ENCODE peak calls at places on chromosomes 5 and 9, in eight cellular contexts. One of them, this sample, is unnamed.

GRCh38 chr5:72988769-72989168 is 32.9 kb downstream of the FCHO2 start:
- DNase-seq in HFF-Myc: no peak
- DNase-seq in activated CD8-positive, alpha-beta memory T cell treated with anti-CD3 and anti-CD28 coated beads for 48 hours: no peak
- DNase-seq in Kasumi-1: no peak
- DNase-seq in endodermal cell: no peak
- DNase-seq in amygdala: no peak
- DNase-seq in bronchial epithelial cell: no peak
- DNase-seq in iris pigment epithelial cell: peak; percentile 29
- DNase-seq in this sample: no peak

GRCh38 chr5:126280343-126280742 is 142.9 kb upstream of the GRAMD2B start:
- DNase-seq in HFF-Myc: no peak
- DNase-seq in activated CD8-positive, alpha-beta memory T cell treated with anti-CD3 and anti-CD28 coated beads for 48 hours: no peak
- DNase-seq in Kasumi-1: no peak
- DNase-seq in endodermal cell: no peak
- DNase-seq in amygdala: no peak
- DNase-seq in bronchial epithelial cell: no peak
- DNase-seq in iris pigment epithelial cell: no peak
- DNase-seq in this sample: no peak

GRCh38 chr5:58674070-58674469 is 91.2 kb downstream of the RAB3C start:
- DNase-seq in HFF-Myc: no peak
- DNase-seq in activated CD8-positive, alpha-beta memory T cell treated with anti-CD3 and anti-CD28 coated beads for 48 hours: no peak
- DNase-seq in Kasumi-1: no peak
- DNase-seq in endodermal cell: no peak
- DNase-seq in amygdala: no peak
- DNase-seq in bronchial epithelial cell: peak; percentile 60
- DNase-seq in iris pigment epithelial cell: no peak
- DNase-seq in this sample: no peak

GRCh38 chr5:41503321-41503720 is 7.1 kb downstream of the PLCXD3 start:
- DNase-seq in HFF-Myc: no peak
- DNase-seq in activated CD8-positive, alpha-beta memory T cell treated with anti-CD3 and anti-CD28 coated beads for 48 hours: no peak
- DNase-seq in Kasumi-1: no peak
- DNase-seq in endodermal cell: no peak
- DNase-seq in amygdala: no peak
- DNase-seq in bronchial epithelial cell: no peak
- DNase-seq in iris pigment epithelial cell: no peak
- DNase-seq in this sample: no peak

GRCh38 chr5:16934123-16934522 is 2.0 kb downstream of the MYO10 start:
- DNase-seq in HFF-Myc: no peak
- DNase-seq in activated CD8-positive, alpha-beta memory T cell treated with anti-CD3 and anti-CD28 coated beads for 48 hours: no peak
- DNase-seq in Kasumi-1: peak; percentile 69
- DNase-seq in endodermal cell: peak; percentile 94
- DNase-seq in amygdala: no peak
- DNase-seq in bronchial epithelial cell: peak; percentile 62
- DNase-seq in iris pigment epithelial cell: peak; percentile 78
- DNase-seq in this sample: peak; percentile 86

GRCh38 chr5:102077920-102078319 is 218.2 kb downstream of the SLCO4C1 start:
- DNase-seq in HFF-Myc: no peak
- DNase-seq in activated CD8-positive, alpha-beta memory T cell treated with anti-CD3 and anti-CD28 coated beads for 48 hours: no peak
- DNase-seq in Kasumi-1: no peak
- DNase-seq in endodermal cell: no peak
- DNase-seq in amygdala: no peak
- DNase-seq in bronchial epithelial cell: no peak
- DNase-seq in iris pigment epithelial cell: no peak
- DNase-seq in this sample: no peak

GRCh38 chr9:33480976-33481375 is 7.3 kb upstream of the NOL6 start:
- DNase-seq in HFF-Myc: no peak
- DNase-seq in activated CD8-positive, alpha-beta memory T cell treated with anti-CD3 and anti-CD28 coated beads for 48 hours: no peak
- DNase-seq in Kasumi-1: no peak
- DNase-seq in endodermal cell: no peak
- DNase-seq in amygdala: no peak
- DNase-seq in bronchial epithelial cell: no peak
- DNase-seq in iris pigment epithelial cell: no peak
- DNase-seq in this sample: no peak

GRCh38 chr9:19113964-19114679 is 11.4 kb upstream of the HAUS6 start:
- DNase-seq in HFF-Myc: no peak
- DNase-seq in activated CD8-positive, alpha-beta memory T cell treated with anti-CD3 and anti-CD28 coated beads for 48 hours: no peak
- DNase-seq in Kasumi-1: no peak
- DNase-seq in endodermal cell: no peak
- DNase-seq in amygdala: no peak
- DNase-seq in bronchial epithelial cell: no peak
- DNase-seq in iris pigment epithelial cell: peak; percentile 42
- DNase-seq in this sample: no peak

GRCh38 chr9:115362101-115362500 is 244.1 kb upstream of the TNC start:
- DNase-seq in HFF-Myc: no peak
- DNase-seq in activated CD8-positive, alpha-beta memory T cell treated with anti-CD3 and anti-CD28 coated beads for 48 hours: no peak
- DNase-seq in Kasumi-1: no peak
- DNase-seq in endodermal cell: no peak
- DNase-seq in amygdala: no peak
- DNase-seq in bronchial epithelial cell: no peak
- DNase-seq in iris pigment epithelial cell: no peak
- DNase-seq in this sample: no peak

GRCh38 chr5:76582252-76583162 is 40.7 kb downstream of the F2RL2 start:
- DNase-seq in HFF-Myc: no peak
- DNase-seq in activated CD8-positive, alpha-beta memory T cell treated with anti-CD3 and anti-CD28 coated beads for 48 hours: no peak
- DNase-seq in Kasumi-1: peak; percentile 31
- DNase-seq in endodermal cell: no peak
- DNase-seq in amygdala: no peak
- DNase-seq in bronchial epithelial cell: peak; percentile 55
- DNase-seq in iris pigment epithelial cell: peak; percentile 72
- DNase-seq in this sample: no peak

GRCh38 chr5:142319105-142319504 is 5.7 kb downstream of the SPRY4 start:
- DNase-seq in HFF-Myc: no peak
- DNase-seq in activated CD8-positive, alpha-beta memory T cell treated with anti-CD3 and anti-CD28 coated beads for 48 hours: no peak
- DNase-seq in Kasumi-1: no peak
- DNase-seq in endodermal cell: no peak
- DNase-seq in amygdala: no peak
- DNase-seq in bronchial epithelial cell: no peak
- DNase-seq in iris pigment epithelial cell: no peak
- DNase-seq in this sample: no peak

GRCh38 chr9:76796296-76796695 is 32.1 kb downstream of the PCA3 start:
- DNase-seq in HFF-Myc: no peak
- DNase-seq in activated CD8-positive, alpha-beta memory T cell treated with anti-CD3 and anti-CD28 coated beads for 48 hours: no peak
- DNase-seq in Kasumi-1: no peak
- DNase-seq in endodermal cell: no peak
- DNase-seq in amygdala: no peak
- DNase-seq in bronchial epithelial cell: no peak
- DNase-seq in iris pigment epithelial cell: no peak
- DNase-seq in this sample: no peak

GRCh38 chr9:14827805-14828204 is 82.4 kb downstream of the FREM1 start:
- DNase-seq in HFF-Myc: no peak
- DNase-seq in activated CD8-positive, alpha-beta memory T cell treated with anti-CD3 and anti-CD28 coated beads for 48 hours: no peak
- DNase-seq in Kasumi-1: no peak
- DNase-seq in endodermal cell: no peak
- DNase-seq in amygdala: no peak
- DNase-seq in bronchial epithelial cell: no peak
- DNase-seq in iris pigment epithelial cell: no peak
- DNase-seq in this sample: no peak

GRCh38 chr9:36772449-36773370 is 200.0 kb downstream of the MELK start:
- DNase-seq in HFF-Myc: no peak
- DNase-seq in activated CD8-positive, alpha-beta memory T cell treated with anti-CD3 and anti-CD28 coated beads for 48 hours: no peak
- DNase-seq in Kasumi-1: peak; percentile 16
- DNase-seq in endodermal cell: peak; percentile 72
- DNase-seq in amygdala: no peak
- DNase-seq in bronchial epithelial cell: peak; percentile 37
- DNase-seq in iris pigment epithelial cell: peak; percentile 42
- DNase-seq in this sample: no peak

GRCh38 chr9:127966416-127967150 is 14.2 kb downstream of the EEIG1 start:
- DNase-seq in HFF-Myc: no peak
- DNase-seq in activated CD8-positive, alpha-beta memory T cell treated with anti-CD3 and anti-CD28 coated beads for 48 hours: no peak
- DNase-seq in Kasumi-1: no peak
- DNase-seq in endodermal cell: no peak
- DNase-seq in amygdala: no peak
- DNase-seq in bronchial epithelial cell: no peak
- DNase-seq in iris pigment epithelial cell: no peak
- DNase-seq in this sample: no peak

GRCh38 chr9:99811172-99811571 is 10.5 kb upstream of the NR4A3 start:
- DNase-seq in HFF-Myc: no peak
- DNase-seq in activated CD8-positive, alpha-beta memory T cell treated with anti-CD3 and anti-CD28 coated beads for 48 hours: no peak
- DNase-seq in Kasumi-1: no peak
- DNase-seq in endodermal cell: no peak
- DNase-seq in amygdala: no peak
- DNase-seq in bronchial epithelial cell: no peak
- DNase-seq in iris pigment epithelial cell: no peak
- DNase-seq in this sample: no peak

GRCh38 chr9:124602204-124602603 is 95.0 kb upstream of the NR5A1 start:
- DNase-seq in HFF-Myc: no peak
- DNase-seq in activated CD8-positive, alpha-beta memory T cell treated with anti-CD3 and anti-CD28 coated beads for 48 hours: no peak
- DNase-seq in Kasumi-1: no peak
- DNase-seq in endodermal cell: no peak
- DNase-seq in amygdala: no peak
- DNase-seq in bronchial epithelial cell: peak; percentile 92
- DNase-seq in iris pigment epithelial cell: peak; percentile 73
- DNase-seq in this sample: no peak

GRCh38 chr5:6085461-6085860 is 292.9 kb downstream of the MED10 start:
- DNase-seq in HFF-Myc: no peak
- DNase-seq in activated CD8-positive, alpha-beta memory T cell treated with anti-CD3 and anti-CD28 coated beads for 48 hours: no peak
- DNase-seq in Kasumi-1: no peak
- DNase-seq in endodermal cell: peak; percentile 7
- DNase-seq in amygdala: no peak
- DNase-seq in bronchial epithelial cell: peak; percentile 27
- DNase-seq in iris pigment epithelial cell: no peak
- DNase-seq in this sample: no peak

GRCh38 chr5:51131266-51131665 is 252.0 kb upstream of the ISL1 start:
- DNase-seq in HFF-Myc: no peak
- DNase-seq in activated CD8-positive, alpha-beta memory T cell treated with anti-CD3 and anti-CD28 coated beads for 48 hours: no peak
- DNase-seq in Kasumi-1: no peak
- DNase-seq in endodermal cell: no peak
- DNase-seq in amygdala: no peak
- DNase-seq in bronchial epithelial cell: peak; percentile 61
- DNase-seq in iris pigment epithelial cell: no peak
- DNase-seq in this sample: no peak

GRCh38 chr5:66769839-66770617 is 173.8 kb downstream of the MAST4 start:
- DNase-seq in HFF-Myc: no peak
- DNase-seq in activated CD8-positive, alpha-beta memory T cell treated with anti-CD3 and anti-CD28 coated beads for 48 hours: no peak
- DNase-seq in Kasumi-1: peak; percentile 23
- DNase-seq in endodermal cell: peak; percentile 90
- DNase-seq in amygdala: no peak
- DNase-seq in bronchial epithelial cell: no peak
- DNase-seq in iris pigment epithelial cell: no peak
- DNase-seq in this sample: peak; percentile 14

GRCh38 chr5:74946471-74946870 is 80.3 kb upstream of the FAM169A start:
- DNase-seq in HFF-Myc: no peak
- DNase-seq in activated CD8-positive, alpha-beta memory T cell treated with anti-CD3 and anti-CD28 coated beads for 48 hours: no peak
- DNase-seq in Kasumi-1: no peak
- DNase-seq in endodermal cell: no peak
- DNase-seq in amygdala: no peak
- DNase-seq in bronchial epithelial cell: no peak
- DNase-seq in iris pigment epithelial cell: no peak
- DNase-seq in this sample: no peak

GRCh38 chr5:119943148-119943547 is 313.8 kb downstream of the FAM170A start:
- DNase-seq in HFF-Myc: peak; percentile 3
- DNase-seq in activated CD8-positive, alpha-beta memory T cell treated with anti-CD3 and anti-CD28 coated beads for 48 hours: no peak
- DNase-seq in Kasumi-1: peak; percentile 4
- DNase-seq in endodermal cell: no peak
- DNase-seq in amygdala: no peak
- DNase-seq in bronchial epithelial cell: peak; percentile 18
- DNase-seq in iris pigment epithelial cell: peak; percentile 35
- DNase-seq in this sample: peak; percentile 18

This sample was measured in GM03348.